ENCODE peak calls at places on chromosomes 16 and 17, in five cellular contexts. L is ovary, M is mammary epithelial cell, R is glutamatergic neuron, J is Calu3. B is an unnamed sample.

GRCh38 chr17:40895106-40895730 is 10.2 kb upstream of the KRT20 start:
- DNase-seq in M (no peak), L (no peak), J (no peak), R (no peak), B (no peak)

GRCh38 chr16:35391328-35391727 is 1931.9 kb downstream of the TP53TG3F start:
- DNase-seq in M (peak; percentile 29), J (peak; percentile 11), R (peak; percentile 17), L (no peak), B (peak; percentile 52)

GRCh38 chr16:11586375-11586855 is 304 bp downstream of the LITAF start:
- DNase-seq in J (no peak), R (no peak), M (no peak), L (no peak), B (no peak)

GRCh38 chr16:31135535-31136286 is at the start of gene PRSS8:
- DNase-seq in J (peak; percentile 91), L (no peak), R (no peak), M (peak; percentile 68), B (no peak)

GRCh38 chr17:44878627-44879221 is 20.5 kb downstream of the EFTUD2 start:
- DNase-seq in R (peak; percentile 43), M (no peak), J (peak; percentile 52), L (no peak), B (no peak)

GRCh38 chr16:58026139-58026704 is 668 bp downstream of the MMP15 start:
- DNase-seq in R (peak; percentile 62), J (peak; percentile 53), M (peak; percentile 59), L (peak; percentile 55), B (peak; percentile 92)

GRCh38 chr17:63542218-63542545 is 8.1 kb upstream of the DCAF7 start:
- DNase-seq in M (no peak), J (no peak), L (no peak), R (no peak), B (no peak)

GRCh38 chr17:58513391-58513912 is 986 bp downstream of the MTMR4 start:
- DNase-seq in M (no peak), J (no peak), R (peak; percentile 73), L (no peak), B (no peak)

GRCh38 chr17:32483451-32484019 is 3.3 kb upstream of the CDK5R1 start:
- DNase-seq in M (no peak), L (peak; percentile 93), J (no peak), R (peak; percentile 75), B (peak; percentile 71)

GRCh38 chr17:47806913-47807255 is 14.7 kb downstream of the OSBPL7 start:
- DNase-seq in L (no peak), R (no peak), J (no peak), M (no peak), B (no peak)

GRCh38 chr17:71821512-71821911 is 299.3 kb upstream of the SOX9 start:
- DNase-seq in M (no peak), R (no peak), L (no peak), J (no peak), B (no peak)

GRCh38 chr17:31900877-31901276 is 631 bp downstream of the UTP6 start:
- DNase-seq in J (no peak), L (no peak), R (no peak), M (peak; percentile 38), B (peak; percentile 2)

GRCh38 chr17:79794659-79795511 is 2.0 kb downstream of the CBX8 start:
- DNase-seq in R (no peak), J (no peak), L (no peak), M (no peak), B (no peak)

GRCh38 chr17:51647873-51648272 is 387.5 kb downstream of the UTP18 start:
- DNase-seq in J (no peak), L (no peak), M (peak; percentile 45), R (no peak), B (no peak)

GRCh38 chr16:30948956-30949654 is at the start of gene ORAI3:
- DNase-seq in L (peak; percentile 81), J (peak; percentile 76), R (peak; percentile 68), M (peak; percentile 60), B (peak; percentile 92)

GRCh38 chr16:77761204-77761603 is 27.2 kb upstream of the VAT1L start:
- DNase-seq in L (no peak), R (no peak), J (no peak), M (no peak), B (no peak)

GRCh38 chr16:89334461-89334860 is 117.0 kb downstream of the ZNF778 start:
- DNase-seq in J (no peak), L (peak; percentile 27), R (no peak), M (no peak), B (no peak)

GRCh38 chr17:32822996-32823395 is 53.9 kb downstream of the MYO1D start:
- DNase-seq in M (no peak), J (no peak), L (no peak), R (no peak), B (no peak)

GRCh38 chr17:42548070-42548837 is 4.5 kb upstream of the HSD17B1 start:
- DNase-seq in M (no peak), J (peak; percentile 98), L (peak; percentile 77), R (peak; percentile 83), B (no peak)

GRCh38 chr17:42407289-42407836 is 15.7 kb downstream of the CAVIN1 start:
- DNase-seq in J (peak; percentile 89), R (peak; percentile 39), L (peak; percentile 82), M (peak; percentile 84), B (no peak)

GRCh38 chr17:13931111-13931526 is 138.2 kb upstream of the COX10 start:
- DNase-seq in J (no peak), L (no peak), R (no peak), M (no peak), B (no peak)

GRCh38 chr16:23280483-23280967 is 21.6 kb upstream of the SCNN1B start:
- DNase-seq in L (no peak), R (no peak), J (no peak), M (peak; percentile 90), B (no peak)

GRCh38 chr16:48435906-48436305 is 50.7 kb upstream of the SIAH1 start:
- DNase-seq in M (no peak), R (no peak), J (no peak), L (no peak), B (no peak)

GRCh38 chr16:67967956-67968439 is 439 bp downstream of the SLC12A4 start:
- DNase-seq in L (peak; percentile 68), R (no peak), J (peak; percentile 40), M (no peak), B (no peak)

GRCh38 chr17:49908782-49909714 is 59.9 kb upstream of the DLX4 start:
- DNase-seq in J (no peak), R (no peak), M (no peak), L (no peak), B (no peak)

GRCh38 chr17:74919440-74920305 is 3.4 kb downstream of the USH1G start:
- DNase-seq in M (no peak), R (peak; percentile 52), L (no peak), J (peak; percentile 58), B (no peak)

GRCh38 chr16:87550510-87550961 is 51.8 kb upstream of the JPH3 start:
- DNase-seq in R (peak; percentile 72), L (peak; percentile 51), M (no peak), J (peak; percentile 70), B (no peak)

GRCh38 chr17:68307443-68307842 is 16.1 kb downstream of the ARSG start:
- DNase-seq in L (no peak), M (no peak), R (no peak), J (no peak), B (no peak)

GRCh38 chr17:82320140-82320840 is 2.9 kb upstream of the CD7 start:
- DNase-seq in M (no peak), L (no peak), J (no peak), R (peak; percentile 15), B (no peak)

GRCh38 chr16:50166511-50167500 is 13.7 kb downstream of the TENT4B start:
- DNase-seq in M (peak; percentile 52), J (no peak), L (no peak), R (no peak), B (no peak)

GRCh38 chr17:81251943-81252301 is 12.8 kb downstream of the NDUFAF8 start:
- DNase-seq in J (no peak), R (peak; percentile 83), L (no peak), M (no peak), B (no peak)

GRCh38 chr16:3112058-3112880 is at the start of gene ZNF205:
- DNase-seq in J (peak; percentile 93), M (peak; percentile 71), R (peak; percentile 88), L (peak; percentile 83), B (peak; percentile 92)

GRCh38 chr17:59853168-59853918 is 39.4 kb downstream of the TUBD1 start:
- DNase-seq in L (no peak), M (peak; percentile 98), R (peak; percentile 28), J (peak; percentile 85), B (no peak)
- TF ChIP-seq CTCF in L (no peak), M (peak; percentile 73), R (peak; percentile 36), J (peak; percentile 66), B (peak; percentile 79)

GRCh38 chr17:77916284-77916683 is 42.2 kb upstream of the TNRC6C start:
- DNase-seq in R (peak; percentile 63), M (no peak), L (no peak), J (no peak), B (no peak)

GRCh38 chr17:77919276-77919675 is 39.2 kb upstream of the TNRC6C start:
- DNase-seq in L (no peak), M (no peak), R (no peak), J (no peak), B (no peak)

GRCh38 chr17:77915594-77916021 is 42.9 kb upstream of the TNRC6C start:
- DNase-seq in J (no peak), M (no peak), L (no peak), R (no peak), B (no peak)

GRCh38 chr17:77916771-77917481 is 41.6 kb upstream of the TNRC6C start:
- DNase-seq in R (no peak), J (no peak), M (no peak), L (no peak), B (no peak)

GRCh38 chr17:77914440-77915254 is 43.9 kb upstream of the TNRC6C start:
- DNase-seq in M (no peak), L (no peak), R (no peak), J (no peak), B (no peak)
- TF ChIP-seq CTCF in M (peak; percentile 9), L (no peak), R (no peak), J (no peak), B (no peak)

GRCh38 chr16:81713295-81713772 is 65.8 kb upstream of the PLCG2 start:
- DNase-seq in L (no peak), R (no peak), M (no peak), J (no peak), B (no peak)
- TF ChIP-seq CTCF in L (no peak), R (no peak), M (no peak), J (no peak), B (no peak)

DNA sequence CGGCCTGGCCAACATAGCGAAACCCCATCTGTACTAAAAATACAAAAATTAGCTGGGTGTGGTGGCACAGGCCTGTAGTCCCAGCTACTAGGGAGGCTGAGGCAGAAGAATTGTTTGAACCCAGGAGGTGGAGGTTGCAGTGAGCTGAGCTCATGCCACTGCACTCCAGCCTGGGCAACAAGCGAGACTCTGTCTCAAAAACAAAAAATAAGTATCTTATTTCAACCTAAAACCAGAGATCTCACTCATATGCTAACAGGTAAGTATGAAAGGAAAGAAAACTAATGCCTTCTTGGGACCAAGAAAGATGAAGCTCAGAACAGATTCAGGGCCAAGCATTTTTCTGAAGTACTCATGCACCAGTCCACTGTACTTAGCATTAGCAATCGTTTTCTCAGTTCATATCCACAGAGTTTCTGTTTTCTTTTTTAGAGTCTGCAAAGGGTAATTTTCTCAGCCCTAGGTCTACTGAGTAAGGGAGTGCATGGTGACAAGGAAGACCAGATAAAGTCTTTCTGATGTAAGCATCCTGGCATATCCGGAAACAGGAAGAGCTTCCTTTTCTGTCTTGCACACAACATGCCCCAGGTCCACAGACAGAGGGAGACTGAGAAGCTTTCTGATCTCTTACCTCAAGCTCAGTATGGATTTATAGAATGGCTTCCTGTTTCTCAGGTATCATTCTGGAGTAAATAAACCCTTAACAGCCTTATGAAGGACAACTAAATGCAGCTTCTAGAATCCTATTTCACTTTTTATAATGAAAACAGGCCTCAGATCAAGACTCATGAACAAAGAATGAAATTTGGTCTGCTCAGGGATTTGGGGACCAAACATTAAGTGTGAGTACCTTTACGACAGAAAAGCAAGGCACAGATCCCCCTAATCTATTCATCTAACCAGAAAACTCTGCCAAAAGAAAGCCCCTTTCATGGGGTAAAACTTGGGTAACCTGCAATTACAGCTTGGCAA is 38.7 kb upstream of the FOXJ1 start:
- DNase-seq in J (no peak), M (no peak), L (no peak), R (no peak), B (no peak)
- TF ChIP-seq CTCF in J (no peak), M (no peak), L (no peak), R (no peak), B (peak; percentile 15)